ENCODE peak calls at places on chromosomes 7 and 10, in seven cellular contexts. One of them, this sample, is unnamed. For H3K9me3 and H3K36me3, the result is how much of the 10 kb centered on the place peaks cover.

GRCh38 chr7:150824379-150825177 is 24.0 kb downstream of the TMEM176A start:
- DNase-seq in GM23248: no peak
- DNase-seq in tibial artery: no peak
- DNase-seq in lung: no peak
- DNase-seq in IMR-90: no peak
- DNase-seq in CD8-positive, alpha-beta memory T cell: no peak
- DNase-seq in fibroblast of lung: no peak
- DNase-seq in this sample: no peak

GRCh38 chr10:16360001-16360400 is 76.8 kb upstream of the PTER start:
- DNase-seq in GM23248: no peak
- DNase-seq in tibial artery: no peak
- DNase-seq in lung: no peak
- DNase-seq in IMR-90: no peak
- DNase-seq in CD8-positive, alpha-beta memory T cell: no peak
- DNase-seq in fibroblast of lung: no peak
- DNase-seq in this sample: no peak

GRCh38 chr10:104018471-104018870 is 51.5 kb downstream of the SLK start:
- DNase-seq in GM23248: no peak
- DNase-seq in tibial artery: no peak
- DNase-seq in lung: no peak
- DNase-seq in IMR-90: no peak
- DNase-seq in CD8-positive, alpha-beta memory T cell: no peak
- DNase-seq in fibroblast of lung: no peak
- DNase-seq in this sample: no peak

GRCh38 chr10:97854735-97855134 is 5.1 kb downstream of the GOLGA7B start:
- DNase-seq in GM23248: no peak
- DNase-seq in tibial artery: no peak
- DNase-seq in lung: no peak
- DNase-seq in IMR-90: no peak
- DNase-seq in CD8-positive, alpha-beta memory T cell: no peak
- DNase-seq in fibroblast of lung: no peak
- DNase-seq in this sample: no peak

GRCh38 chr10:28304032-28304571 is 1.2 kb upstream of the MPP7 start:
- DNase-seq in GM23248: no peak
- DNase-seq in tibial artery: no peak
- DNase-seq in lung: no peak
- DNase-seq in IMR-90: no peak
- DNase-seq in CD8-positive, alpha-beta memory T cell: no peak
- DNase-seq in fibroblast of lung: no peak
- DNase-seq in this sample: no peak

GRCh38 chr7:141452911-141453310 is 98.3 kb upstream of the AGK start:
- DNase-seq in GM23248: no peak
- DNase-seq in tibial artery: no peak
- DNase-seq in lung: no peak
- DNase-seq in IMR-90: no peak
- DNase-seq in CD8-positive, alpha-beta memory T cell: no peak
- DNase-seq in fibroblast of lung: no peak
- DNase-seq in this sample: no peak

GRCh38 chr7:129845972-129846327 is 106.8 kb downstream of the UBE2H start:
- DNase-seq in GM23248: peak
- DNase-seq in tibial artery: no peak
- DNase-seq in lung: no peak
- DNase-seq in IMR-90: peak
- DNase-seq in CD8-positive, alpha-beta memory T cell: no peak
- DNase-seq in fibroblast of lung: peak
- DNase-seq in this sample: no peak

GRCh38 chr7:21454182-21454581 is 26.3 kb downstream of the SP4 start:
- DNase-seq in GM23248: no peak
- DNase-seq in tibial artery: no peak
- DNase-seq in lung: no peak
- DNase-seq in IMR-90: no peak
- DNase-seq in CD8-positive, alpha-beta memory T cell: no peak
- DNase-seq in fibroblast of lung: no peak
- DNase-seq in this sample: no peak

GRCh38 chr10:339038-339391 is 203.8 kb downstream of the ZMYND11 start:
- DNase-seq in GM23248: peak
- DNase-seq in tibial artery: no peak
- DNase-seq in lung: no peak
- DNase-seq in IMR-90: peak
- DNase-seq in CD8-positive, alpha-beta memory T cell: no peak
- DNase-seq in fibroblast of lung: no peak
- DNase-seq in this sample: no peak

GRCh38 chr7:131231381-131232220 is 96.1 kb upstream of the MKLN1 start:
- DNase-seq in GM23248: peak
- DNase-seq in tibial artery: peak
- DNase-seq in lung: no peak
- DNase-seq in IMR-90: peak
- DNase-seq in CD8-positive, alpha-beta memory T cell: peak
- DNase-seq in fibroblast of lung: peak
- DNase-seq in this sample: no peak

GRCh38 chr10:86648706-86649426 is 5.5 kb upstream of the OPN4 start:
- DNase-seq in GM23248: peak
- DNase-seq in tibial artery: peak
- DNase-seq in lung: peak
- DNase-seq in IMR-90: peak
- DNase-seq in CD8-positive, alpha-beta memory T cell: no peak
- DNase-seq in fibroblast of lung: peak
- DNase-seq in this sample: no peak

DNA sequence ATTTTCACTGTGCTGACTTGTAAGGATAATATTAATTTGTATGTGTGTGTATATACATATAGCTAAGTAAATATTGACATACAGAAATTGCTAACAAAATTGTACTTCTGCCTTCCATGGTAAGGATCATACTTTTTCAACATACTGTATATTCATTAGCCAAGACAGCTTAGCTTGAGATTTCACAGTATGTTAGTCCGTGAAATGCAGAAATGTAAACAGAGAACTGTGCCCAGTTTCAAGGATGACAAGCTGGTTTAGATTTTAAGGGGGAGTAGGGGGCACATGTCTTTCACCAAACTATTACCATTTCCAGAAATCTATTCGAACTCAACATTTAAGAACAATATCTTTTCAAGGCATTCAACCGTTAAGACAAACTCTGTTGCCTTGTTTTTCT is 182.3 kb downstream of the SORCS1 start:
- DNase-seq in GM23248: no peak
- DNase-seq in tibial artery: no peak
- DNase-seq in lung: no peak
- DNase-seq in IMR-90: no peak
- DNase-seq in CD8-positive, alpha-beta memory T cell: no peak
- DNase-seq in fibroblast of lung: no peak
- DNase-seq in this sample: no peak
- H3K4me3 ChIP-seq in GM23248: no peak
- H3K4me3 ChIP-seq in tibial artery: no peak
- H3K4me3 ChIP-seq in lung: no peak
- H3K4me3 ChIP-seq in IMR-90: no peak
- H3K4me3 ChIP-seq in CD8-positive, alpha-beta memory T cell: no peak
- H3K4me3 ChIP-seq in fibroblast of lung: no peak
- H3K4me3 ChIP-seq in this sample: no peak

GRCh38 chr7:157570531-157571200 is 233.9 kb downstream of the DNAJB6 start:
- DNase-seq in GM23248: no peak
- DNase-seq in tibial artery: no peak
- DNase-seq in lung: no peak
- DNase-seq in IMR-90: no peak
- DNase-seq in CD8-positive, alpha-beta memory T cell: no peak
- DNase-seq in fibroblast of lung: no peak
- DNase-seq in this sample: no peak

GRCh38 chr7:157569967-157570366 is 233.2 kb downstream of the DNAJB6 start:
- DNase-seq in GM23248: no peak
- DNase-seq in tibial artery: no peak
- DNase-seq in lung: no peak
- DNase-seq in IMR-90: no peak
- DNase-seq in CD8-positive, alpha-beta memory T cell: no peak
- DNase-seq in fibroblast of lung: no peak
- DNase-seq in this sample: no peak

GRCh38 chr7:157567666-157568065 is 230.9 kb downstream of the DNAJB6 start:
- DNase-seq in GM23248: no peak
- DNase-seq in tibial artery: no peak
- DNase-seq in lung: no peak
- DNase-seq in IMR-90: no peak
- DNase-seq in CD8-positive, alpha-beta memory T cell: no peak
- DNase-seq in fibroblast of lung: no peak
- DNase-seq in this sample: no peak

GRCh38 chr7:157568071-157568784 is 231.4 kb downstream of the DNAJB6 start:
- DNase-seq in GM23248: no peak
- DNase-seq in tibial artery: no peak
- DNase-seq in lung: no peak
- DNase-seq in IMR-90: no peak
- DNase-seq in CD8-positive, alpha-beta memory T cell: no peak
- DNase-seq in fibroblast of lung: no peak
- DNase-seq in this sample: no peak

DNA sequence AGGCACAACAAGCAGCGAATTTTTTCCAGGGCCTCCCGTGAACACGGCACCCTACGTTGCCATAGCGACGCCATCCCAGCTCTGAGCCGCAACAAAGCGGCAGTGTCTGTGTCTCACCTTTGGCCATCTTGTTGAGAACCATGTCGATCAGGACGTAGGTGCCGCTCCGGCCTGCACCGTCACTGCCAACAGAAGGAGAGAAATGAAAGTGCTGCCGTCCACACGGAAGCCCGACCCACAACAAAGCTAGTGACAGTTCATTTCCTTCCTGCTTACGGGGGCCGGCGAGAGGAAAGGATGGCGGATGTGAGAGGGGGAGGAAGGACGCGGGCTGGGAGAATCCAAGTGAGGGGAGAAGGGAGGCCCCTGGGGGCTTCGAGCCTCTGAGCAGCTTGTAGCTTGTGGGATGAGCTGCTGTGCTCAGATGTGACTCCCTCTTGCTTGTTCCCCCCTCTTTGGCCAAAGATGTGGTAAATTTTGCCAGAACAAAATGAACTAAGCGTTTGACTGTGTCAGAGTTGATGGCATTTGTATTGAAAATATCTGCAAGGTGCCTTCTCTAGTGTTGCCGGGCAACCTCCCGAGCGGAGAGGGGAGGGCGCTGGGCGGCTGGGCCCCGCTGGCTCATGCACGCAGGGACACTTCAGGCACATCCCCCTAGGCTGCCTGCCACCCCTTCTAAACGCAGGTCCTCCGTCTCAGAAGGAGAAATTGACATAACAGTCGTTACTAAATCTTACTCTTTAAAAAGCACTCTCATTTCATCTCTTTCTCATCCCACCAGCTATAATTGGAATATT is 232.2 kb downstream of the DNAJB6 start:
- DNase-seq in GM23248: peak
- DNase-seq in tibial artery: no peak
- DNase-seq in lung: peak
- DNase-seq in IMR-90: no peak
- DNase-seq in CD8-positive, alpha-beta memory T cell: peak
- DNase-seq in fibroblast of lung: peak
- DNase-seq in this sample: no peak
- H3K9me3 ChIP-seq in GM23248: under half
- H3K9me3 ChIP-seq in tibial artery: under half
- H3K9me3 ChIP-seq in lung: under half
- H3K9me3 ChIP-seq in IMR-90: under half
- H3K9me3 ChIP-seq in CD8-positive, alpha-beta memory T cell: under half
- H3K9me3 ChIP-seq in fibroblast of lung: under half
- H3K9me3 ChIP-seq in this sample: under half

GRCh38 chr10:121928528-121928884 is 675 bp upstream of the ATE1 start:
- DNase-seq in GM23248: peak
- DNase-seq in tibial artery: no peak
- DNase-seq in lung: no peak
- DNase-seq in IMR-90: peak
- DNase-seq in CD8-positive, alpha-beta memory T cell: no peak
- DNase-seq in fibroblast of lung: peak
- DNase-seq in this sample: no peak

GRCh38 chr10:121927361-121927840 is 430 bp downstream of the ATE1 start:
- DNase-seq in GM23248: peak
- DNase-seq in tibial artery: peak
- DNase-seq in lung: peak
- DNase-seq in IMR-90: peak
- DNase-seq in CD8-positive, alpha-beta memory T cell: no peak
- DNase-seq in fibroblast of lung: peak
- DNase-seq in this sample: peak

GRCh38 chr10:121926669-121927360 is 1.0 kb downstream of the ATE1 start:
- DNase-seq in GM23248: peak
- DNase-seq in tibial artery: no peak
- DNase-seq in lung: no peak
- DNase-seq in IMR-90: no peak
- DNase-seq in CD8-positive, alpha-beta memory T cell: peak
- DNase-seq in fibroblast of lung: peak
- DNase-seq in this sample: peak

GRCh38 chr10:121927841-121928527 is at the start of gene ATE1:
- DNase-seq in GM23248: peak
- DNase-seq in tibial artery: peak
- DNase-seq in lung: peak
- DNase-seq in IMR-90: peak
- DNase-seq in CD8-positive, alpha-beta memory T cell: peak
- DNase-seq in fibroblast of lung: peak
- DNase-seq in this sample: peak

DNA sequence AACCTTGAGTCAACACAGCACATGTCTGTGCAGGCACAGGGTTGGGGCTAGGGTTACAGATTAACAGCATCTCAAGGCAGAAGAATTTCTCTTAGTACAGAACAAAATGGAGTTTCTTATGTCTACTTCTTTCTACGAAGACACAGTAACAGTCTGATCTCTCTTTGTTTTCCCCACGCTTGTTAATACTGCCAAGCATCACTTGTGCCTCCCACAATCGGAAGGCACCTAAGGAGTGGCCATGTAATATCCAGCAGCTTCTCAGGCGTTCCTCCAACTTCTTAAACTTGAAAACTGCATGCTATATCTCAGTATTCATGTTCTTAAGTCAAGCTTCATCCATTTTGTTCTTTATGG is 2.9 kb upstream of the ATE1 start:
- DNase-seq in GM23248: no peak
- DNase-seq in tibial artery: no peak
- DNase-seq in lung: no peak
- DNase-seq in IMR-90: no peak
- DNase-seq in CD8-positive, alpha-beta memory T cell: no peak
- DNase-seq in fibroblast of lung: no peak
- DNase-seq in this sample: no peak
- H3K36me3 ChIP-seq in GM23248: under half
- H3K36me3 ChIP-seq in tibial artery: under half
- H3K36me3 ChIP-seq in lung: under half
- H3K36me3 ChIP-seq in IMR-90: under half
- H3K36me3 ChIP-seq in CD8-positive, alpha-beta memory T cell: under half
- H3K36me3 ChIP-seq in fibroblast of lung: under half
- H3K36me3 ChIP-seq in this sample: under half

GRCh38 chr7:97022451-97023306 is 2.0 kb downstream of the DLX5 start:
- DNase-seq in GM23248: no peak
- DNase-seq in tibial artery: no peak
- DNase-seq in lung: no peak
- DNase-seq in IMR-90: no peak
- DNase-seq in CD8-positive, alpha-beta memory T cell: no peak
- DNase-seq in fibroblast of lung: no peak
- DNase-seq in this sample: no peak

GRCh38 chr7:97018775-97019535 is 5.7 kb downstream of the DLX5 start:
- DNase-seq in GM23248: no peak
- DNase-seq in tibial artery: no peak
- DNase-seq in lung: no peak
- DNase-seq in IMR-90: no peak
- DNase-seq in CD8-positive, alpha-beta memory T cell: no peak
- DNase-seq in fibroblast of lung: no peak
- DNase-seq in this sample: peak

GRCh38 chr7:97020601-97021442 is 3.8 kb downstream of the DLX5 start:
- DNase-seq in GM23248: no peak
- DNase-seq in tibial artery: no peak
- DNase-seq in lung: no peak
- DNase-seq in IMR-90: no peak
- DNase-seq in CD8-positive, alpha-beta memory T cell: no peak
- DNase-seq in fibroblast of lung: no peak
- DNase-seq in this sample: no peak

GRCh38 chr7:97019710-97020109 is 4.9 kb downstream of the DLX5 start:
- DNase-seq in GM23248: no peak
- DNase-seq in tibial artery: no peak
- DNase-seq in lung: no peak
- DNase-seq in IMR-90: no peak
- DNase-seq in CD8-positive, alpha-beta memory T cell: no peak
- DNase-seq in fibroblast of lung: no peak
- DNase-seq in this sample: peak

GRCh38 chr7:97021443-97022261 is 3.0 kb downstream of the DLX5 start:
- DNase-seq in GM23248: no peak
- DNase-seq in tibial artery: no peak
- DNase-seq in lung: no peak
- DNase-seq in IMR-90: no peak
- DNase-seq in CD8-positive, alpha-beta memory T cell: no peak
- DNase-seq in fibroblast of lung: no peak
- DNase-seq in this sample: no peak
- H3K4me3 ChIP-seq in GM23248: no peak
- H3K4me3 ChIP-seq in tibial artery: no peak
- H3K4me3 ChIP-seq in lung: no peak
- H3K4me3 ChIP-seq in IMR-90: no peak
- H3K4me3 ChIP-seq in CD8-positive, alpha-beta memory T cell: no peak
- H3K4me3 ChIP-seq in fibroblast of lung: no peak
- H3K4me3 ChIP-seq in this sample: peak